ENCODE peak calls at places on chromosomes 2 and 18, in five cellular contexts. Q, S, N, E and D are unnamed samples.

GRCh38 chr2:234964631-234965461 is 13.0 kb downstream of the SH3BP4 start:
- DNase-seq in E (no peak), Q (no peak), N (no peak), S (no peak), D (no peak)

GRCh38 chr2:111219285-111219684 is 98.6 kb downstream of the BCL2L11 start:
- DNase-seq in Q (peak), N (no peak), S (peak), E (no peak), D (no peak)

GRCh38 chr18:46502444-46502843 is 154.6 kb downstream of the LOXHD1 start:
- DNase-seq in E (no peak), S (peak), Q (peak), N (no peak), D (peak)

GRCh38 chr2:230008708-230009066 is 60.0 kb downstream of the SLC16A14 start:
- DNase-seq in S (no peak), Q (no peak), N (no peak), E (no peak), D (no peak)

GRCh38 chr2:50476174-50476573 is 555.8 kb downstream of the NRXN1 start:
- DNase-seq in Q (no peak), N (no peak), S (no peak), E (no peak), D (no peak)

GRCh38 chr2:3535794-3536681 is 16.7 kb upstream of the ADI1 start:
- DNase-seq in E (peak), Q (peak), S (no peak), N (peak), D (peak)

GRCh38 chr18:32469190-32469611 is 1.5 kb downstream of the GAREM1 start:
- DNase-seq in N (no peak), E (peak), Q (peak), S (peak), D (peak)

GRCh38 chr2:224220581-224221255 is 181.2 kb downstream of the FAM124B start:
- DNase-seq in S (no peak), N (no peak), Q (peak), E (peak), D (peak)

GRCh38 chr2:159506764-159507406 is 109.5 kb downstream of the BAZ2B start:
- DNase-seq in E (peak), N (no peak), Q (peak), S (no peak), D (peak)

GRCh38 chr2:227052879-227053278 is 111.1 kb downstream of the COL4A4 start:
- DNase-seq in S (no peak), Q (no peak), E (no peak), N (no peak), D (no peak)

GRCh38 chr2:23486676-23487075 is 101.7 kb downstream of the KLHL29 start:
- DNase-seq in E (peak), Q (peak), N (no peak), S (no peak), D (peak)

GRCh38 chr2:105748564-105748963 is 3.9 kb downstream of the NCK2 start:
- DNase-seq in N (no peak), S (no peak), E (peak), Q (no peak), D (no peak)

GRCh38 chr2:173593109-173593508 is 238.4 kb downstream of the CDCA7 start:
- DNase-seq in E (no peak), S (no peak), N (no peak), Q (no peak), D (no peak)

GRCh38 chr2:29966256-29966655 is 44.9 kb upstream of the ALK start:
- DNase-seq in Q (no peak), E (no peak), N (no peak), S (no peak), D (no peak)

GRCh38 chr2:38997784-38998183 is 108.1 kb downstream of the ARHGEF33 start:
- DNase-seq in Q (peak), N (peak), S (no peak), E (peak), D (peak)

GRCh38 chr2:202762546-202762945 is 109.0 kb downstream of the ICA1L start:
- DNase-seq in S (no peak), N (no peak), E (no peak), Q (no peak), D (no peak)

GRCh38 chr2:232473467-232473890 is 14.2 kb downstream of the ECEL1 start:
- DNase-seq in E (no peak), N (no peak), Q (no peak), S (peak), D (peak)

GRCh38 chr2:157919181-157919580 is 43.1 kb upstream of the ACVR1 start:
- DNase-seq in Q (no peak), E (no peak), N (no peak), S (no peak), D (no peak)

GRCh38 chr18:31610841-31611240 is 19.2 kb downstream of the TTR start:
- DNase-seq in N (no peak), S (peak), Q (no peak), E (peak), D (peak)

GRCh38 chr2:105697781-105698449 is 46.8 kb upstream of the NCK2 start:
- DNase-seq in Q (no peak), S (no peak), N (no peak), E (no peak), D (no peak)

GRCh38 chr18:79900610-79901570 is 50.6 kb downstream of the SLC66A2 start:
- DNase-seq in S (no peak), N (no peak), Q (no peak), E (no peak), D (no peak)

GRCh38 chr18:43271593-43272432 is 5.5 kb downstream of the SYT4 start:
- DNase-seq in S (peak), N (peak), E (peak), Q (peak), D (peak)

GRCh38 chr2:119744335-119744939 is 15.3 kb upstream of the PTPN4 start:
- DNase-seq in E (peak), N (no peak), Q (peak), S (no peak), D (peak)

GRCh38 chr2:174266288-174266687 is 18.0 kb upstream of the OLA1 start:
- DNase-seq in N (no peak), S (no peak), Q (no peak), E (no peak), D (no peak)

GRCh38 chr2:165238295-165238694 is 919 bp upstream of the SCN2A start:
- DNase-seq in S (peak), Q (peak), E (peak), N (no peak), D (peak)

GRCh38 chr2:220586980-220587549 is 959.6 kb downstream of the SLC4A3 start:
- DNase-seq in S (no peak), Q (peak), E (no peak), N (no peak), D (peak)

GRCh38 chr2:220588148-220588547 is 960.7 kb downstream of the SLC4A3 start:
- DNase-seq in N (no peak), Q (no peak), E (no peak), S (no peak), D (no peak)

GRCh38 chr2:220593526-220593925 is 966.1 kb downstream of the SLC4A3 start:
- DNase-seq in N (no peak), Q (peak), E (no peak), S (no peak), D (no peak)

GRCh38 chr2:220585241-220585640 is 957.8 kb downstream of the SLC4A3 start:
- DNase-seq in Q (peak), E (peak), N (no peak), S (no peak), D (no peak)

GRCh38 chr2:220590476-220590875 is 963.0 kb downstream of the SLC4A3 start:
- DNase-seq in Q (no peak), S (no peak), E (no peak), N (no peak), D (no peak)
- H3K4me3 ChIP-seq in Q (no peak), S (no peak), E (no peak), N (no peak), D (no peak)

GRCh38 chr2:20682166-20682565 is 15.2 kb downstream of the GDF7 start:
- DNase-seq in Q (peak), S (no peak), N (no peak), E (peak), D (no peak)
- TF ChIP-seq CTCF in Q (peak), S (peak), N (peak), E (peak), D (peak)

GRCh38 chr2:187656123-187656522 is 101.9 kb upstream of the TFPI start:
- DNase-seq in Q (no peak), E (no peak), S (no peak), N (no peak), D (no peak)
- H3K4me3 ChIP-seq in Q (no peak), E (no peak), S (no peak), N (no peak), D (no peak)

DNA sequence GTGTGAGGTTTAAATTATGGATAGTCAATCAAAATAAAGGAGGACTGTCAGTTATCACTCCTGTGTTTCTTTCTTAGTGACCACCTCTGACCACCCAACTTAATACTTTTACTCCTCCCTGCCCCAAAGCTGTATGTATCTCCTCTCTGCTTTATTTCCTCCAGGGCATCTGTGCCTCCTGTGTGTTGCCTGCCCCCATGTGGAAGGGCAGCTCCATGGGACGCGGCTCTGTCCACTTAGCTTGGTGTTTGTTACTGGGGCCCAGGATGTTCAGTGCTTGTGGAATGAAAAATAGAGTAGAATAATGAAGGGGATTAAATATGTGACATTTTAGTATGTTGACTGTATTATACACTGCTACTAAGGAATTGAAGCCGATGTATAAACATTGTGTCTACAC is 9.8 kb downstream of the ACP1 start:
- DNase-seq in Q (no peak), N (no peak), S (no peak), E (no peak), D (no peak)
- TF ChIP-seq CTCF in Q (no peak), N (no peak), S (no peak), E (no peak), D (no peak)

DNA sequence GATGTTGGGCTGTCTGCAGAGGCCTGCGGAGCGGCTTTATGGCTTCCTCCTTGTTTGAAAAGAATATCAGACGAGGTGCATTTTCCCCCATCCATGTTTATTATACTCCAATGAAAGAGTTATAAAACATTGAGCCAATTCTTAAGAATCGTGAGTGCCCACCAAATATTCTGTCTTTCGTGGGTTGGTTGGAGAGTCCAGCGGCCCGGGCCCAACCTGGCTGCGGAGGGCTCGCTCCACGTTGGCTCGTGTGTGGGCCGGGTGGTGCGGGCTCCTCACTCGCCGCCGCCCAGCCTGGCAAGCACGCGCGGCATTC is 747 bp upstream of the HS6ST1 start:
- DNase-seq in Q (no peak), S (no peak), N (no peak), E (no peak), D (no peak)
- H3K4me3 ChIP-seq in Q (no peak), S (peak), N (peak), E (peak), D (peak)